ENCODE peak calls at places on chromosomes 3 and 15, in ten cellular contexts. R is GM13977, T is GM10248, U is adrenal gland, Z is cardiac fibroblast, A is fibroblast of pulmonary artery, G is endothelial cell, I is glutamatergic neuron, H is suprapubic skin, B is HCT116. C is an unnamed sample.

GRCh38 chr3:131036200-131036816 is 9.6 kb downstream of the NEK11 start:
- DNase-seq in R (no peak), T (no peak), U (peak), Z (peak), A (peak), G (no peak), I (no peak), H (no peak), B (no peak), C (no peak)

GRCh38 chr3:57184516-57184915 is 15.3 kb downstream of the HESX1 start:
- DNase-seq in R (no peak), T (no peak), U (no peak), Z (no peak), A (no peak), G (no peak), I (no peak), H (no peak), B (no peak), C (no peak)

GRCh38 chr3:169658311-169658931 is 5.1 kb downstream of the MECOM start:
- DNase-seq in R (peak), T (peak), U (no peak), Z (peak), A (peak), G (peak), I (no peak), H (no peak), B (no peak), C (no peak)

GRCh38 chr15:44136991-44137477 is 58.0 kb downstream of the FRMD5 start:
- DNase-seq in R (no peak), T (no peak), U (no peak), Z (no peak), A (no peak), G (no peak), I (no peak), H (no peak), B (no peak), C (no peak)

GRCh38 chr3:186286114-186286513 is 75.9 kb downstream of the DGKG start:
- DNase-seq in R (no peak), T (no peak), U (no peak), Z (no peak), A (peak), G (no peak), I (no peak), H (no peak), B (no peak), C (no peak)

GRCh38 chr3:48516571-48516970 is 12.6 kb upstream of the SHISA5 start:
- DNase-seq in R (no peak), T (no peak), U (no peak), Z (no peak), A (no peak), G (no peak), I (no peak), H (no peak), B (no peak), C (no peak)

GRCh38 chr3:45932112-45932511 is 11.2 kb upstream of the CXCR6 start:
- DNase-seq in R (no peak), T (no peak), U (no peak), Z (no peak), A (no peak), G (no peak), I (no peak), H (no peak), B (no peak), C (no peak)

GRCh38 chr15:79953951-79954444 is 17.0 kb downstream of the BCL2A1 start:
- DNase-seq in R (no peak), T (no peak), U (no peak), Z (no peak), A (no peak), G (no peak), I (no peak), H (no peak), B (no peak), C (no peak)

GRCh38 chr15:95826388-95826781 is 504.1 kb upstream of the NR2F2 start:
- DNase-seq in R (no peak), T (no peak), U (no peak), Z (no peak), A (no peak), G (no peak), I (no peak), H (no peak), B (no peak), C (no peak)

GRCh38 chr15:31328999-31329639 is 2.5 kb downstream of the KLF13 start:
- DNase-seq in R (peak), T (no peak), U (no peak), Z (no peak), A (no peak), G (peak), I (no peak), H (no peak), B (no peak), C (no peak)

GRCh38 chr3:72957303-72957702 is 39.3 kb upstream of the PPP4R2 start:
- DNase-seq in R (no peak), T (no peak), U (no peak), Z (peak), A (peak), G (no peak), I (no peak), H (no peak), B (no peak), C (no peak)

GRCh38 chr15:34119291-34119690 is 17.4 kb downstream of the PGBD4 start:
- DNase-seq in R (no peak), T (no peak), U (no peak), Z (peak), A (peak), G (no peak), I (no peak), H (no peak), B (no peak), C (no peak)

GRCh38 chr3:11522953-11523792 is 120.5 kb downstream of the VGLL4 start:
- DNase-seq in R (no peak), T (no peak), U (no peak), Z (no peak), A (no peak), G (no peak), I (no peak), H (peak), B (no peak), C (no peak)

GRCh38 chr3:26437678-26438077 is 184.9 kb upstream of the LRRC3B start:
- DNase-seq in R (no peak), T (no peak), U (no peak), Z (no peak), A (peak), G (no peak), I (no peak), H (no peak), B (no peak), C (no peak)

GRCh38 chr3:124636863-124637296 is 93.4 kb upstream of the UMPS start:
- DNase-seq in R (no peak), T (no peak), U (no peak), Z (no peak), A (no peak), G (no peak), I (no peak), H (no peak), B (no peak), C (no peak)

GRCh38 chr15:101250931-101251829 is 668 bp downstream of the CHSY1 start:
- DNase-seq in R (peak), T (no peak), U (peak), Z (no peak), A (no peak), G (peak), I (peak), H (peak), B (no peak), C (no peak)

GRCh38 chr3:111541911-111542483 is at the start of gene CD96:
- DNase-seq in R (no peak), T (peak), U (no peak), Z (peak), A (peak), G (no peak), I (no peak), H (no peak), B (no peak), C (no peak)

GRCh38 chr15:33135355-33135781 is 59.1 kb downstream of the FMN1 start:
- DNase-seq in R (no peak), T (no peak), U (no peak), Z (peak), A (peak), G (no peak), I (no peak), H (no peak), B (no peak), C (no peak)

GRCh38 chr3:40201770-40202169 is 107.7 kb upstream of the EIF1B start:
- DNase-seq in R (no peak), T (no peak), U (no peak), Z (no peak), A (no peak), G (no peak), I (no peak), H (no peak), B (no peak), C (no peak)

GRCh38 chr15:62909257-62909656 is 133.3 kb upstream of the TPM1 start:
- DNase-seq in R (no peak), T (no peak), U (no peak), Z (no peak), A (no peak), G (no peak), I (no peak), H (no peak), B (no peak), C (no peak)

GRCh38 chr15:74378853-74379252 is 11.4 kb upstream of the CYP11A1 start:
- DNase-seq in R (no peak), T (peak), U (no peak), Z (peak), A (peak), G (no peak), I (no peak), H (peak), B (no peak), C (no peak)

GRCh38 chr3:150267288-150267687 is 140.8 kb upstream of the TSC22D2 start:
- DNase-seq in R (no peak), T (no peak), U (no peak), Z (no peak), A (no peak), G (no peak), I (no peak), H (no peak), B (no peak), C (no peak)

GRCh38 chr15:26891448-26891881 is 24.6 kb downstream of the GABRA5 start:
- DNase-seq in R (peak), T (peak), U (peak), Z (peak), A (peak), G (peak), I (peak), H (no peak), B (no peak), C (no peak)

GRCh38 chr3:2784627-2785026 is 325.5 kb downstream of the IL5RA start:
- DNase-seq in R (no peak), T (no peak), U (no peak), Z (no peak), A (no peak), G (no peak), I (no peak), H (no peak), B (no peak), C (no peak)

GRCh38 chr3:170724599-170724998 is 138.7 kb upstream of the SLC7A14 start:
- DNase-seq in R (no peak), T (no peak), U (no peak), Z (peak), A (peak), G (no peak), I (no peak), H (peak), B (no peak), C (no peak)

GRCh38 chr3:12308517-12308916 is 19.6 kb downstream of the PPARG start:
- DNase-seq in R (no peak), T (no peak), U (no peak), Z (peak), A (peak), G (no peak), I (no peak), H (no peak), B (peak), C (no peak)

GRCh38 chr15:92930776-92931175 is 30.7 kb downstream of the CHD2 start:
- DNase-seq in R (no peak), T (no peak), U (no peak), Z (peak), A (peak), G (no peak), I (no peak), H (no peak), B (no peak), C (no peak)

GRCh38 chr3:123302961-123303360 is 101.2 kb downstream of the SEC22A start:
- DNase-seq in R (no peak), T (no peak), U (no peak), Z (no peak), A (no peak), G (no peak), I (no peak), H (no peak), B (no peak), C (no peak)

GRCh38 chr3:58214484-58215316 is 3.9 kb upstream of the DNASE1L3 start:
- DNase-seq in R (peak), T (peak), U (no peak), Z (no peak), A (peak), G (no peak), I (no peak), H (peak), B (no peak), C (peak)
- TF ChIP-seq CTCF in R (peak), T (peak), U (peak), Z (no peak), A (no peak), G (no peak), I (no peak), H (no peak), B (no peak), C (peak)

GRCh38 chr3:99532246-99532645 is 106.1 kb upstream of the COL8A1 start:
- DNase-seq in R (peak), T (peak), U (peak), Z (peak), A (peak), G (peak), I (peak), H (no peak), B (peak), C (no peak)
- TF ChIP-seq CTCF in R (peak), T (peak), U (peak), Z (peak), A (peak), G (peak), I (peak), H (no peak), B (peak), C (peak)

GRCh38 chr15:56918046-56918906 is at the start of gene TCF12:
- DNase-seq in R (peak), T (peak), U (peak), Z (peak), A (peak), G (peak), I (peak), H (peak), B (peak), C (peak)
- TF ChIP-seq CTCF in R (peak), T (peak), U (peak), Z (peak), A (peak), G (no peak), I (no peak), H (no peak), B (peak), C (peak)

GRCh38 chr3:133574260-133574881 is 885 bp downstream of the CDV3 start:
- DNase-seq in R (peak), T (peak), U (peak), Z (peak), A (peak), G (peak), I (peak), H (peak), B (no peak), C (no peak)
- TF ChIP-seq CTCF in R (peak), T (peak), U (no peak), Z (no peak), A (peak), G (no peak), I (no peak), H (no peak), B (no peak), C (no peak)

GRCh38 chr3:153113553-153113952 is 48.5 kb upstream of the RAP2B start:
- DNase-seq in R (no peak), T (no peak), U (no peak), Z (no peak), A (no peak), G (no peak), I (no peak), H (no peak), B (no peak), C (no peak)
- TF ChIP-seq CTCF in R (no peak), T (no peak), U (no peak), Z (no peak), A (no peak), G (no peak), I (no peak), H (no peak), B (no peak), C (no peak)

GRCh38 chr15:76588811-76589747 is 252.5 kb downstream of the ISL2 start:
- DNase-seq in R (no peak), T (no peak), U (no peak), Z (no peak), A (no peak), G (no peak), I (no peak), H (no peak), B (no peak), C (no peak)
- TF ChIP-seq CTCF in R (no peak), T (no peak), U (no peak), Z (no peak), A (no peak), G (no peak), I (no peak), H (no peak), B (no peak), C (no peak)

C was measured in RWPE2.